ENCODE peak calls at places on chromosomes 6 and 20, in four cellular contexts. U, N, T and V are unnamed samples. For H3K4me1, the result is how much of the 10 kb centered on the place peaks cover.

GRCh38 chr20:63518351-63518861 is 2.2 kb upstream of the PPDPF start:
- DNase-seq in U (no peak), N (peak), T (no peak), V (no peak)

GRCh38 chr20:18790787-18791186 is 22.8 kb upstream of the SCP2D1 start:
- DNase-seq in U (no peak), N (no peak), T (no peak), V (no peak)

GRCh38 chr20:3209023-3209945 is at the start of gene ITPA:
- DNase-seq in U (peak), N (peak), T (peak), V (peak)

GRCh38 chr6:157464653-157465535 is 83.9 kb downstream of the ZDHHC14 start:
- DNase-seq in U (no peak), N (no peak), T (no peak), V (no peak)

GRCh38 chr20:17833036-17833674 is 133.4 kb downstream of the BANF2 start:
- DNase-seq in U (no peak), N (no peak), T (no peak), V (no peak)

GRCh38 chr20:57004416-57004815 is 262.0 kb downstream of the BMP7 start:
- DNase-seq in U (no peak), N (no peak), T (no peak), V (no peak)

GRCh38 chr20:33475381-33476160 is 14.3 kb upstream of the CBFA2T2 start:
- DNase-seq in U (no peak), N (no peak), T (no peak), V (no peak)

GRCh38 chr6:39927159-39927558 is 7.1 kb downstream of the MOCS1 start:
- DNase-seq in U (no peak), N (no peak), T (no peak), V (no peak)

GRCh38 chr6:105066836-105067235 is 109.9 kb downstream of the LIN28B start:
- DNase-seq in U (no peak), N (no peak), T (no peak), V (no peak)
- H3K4me1 ChIP-seq in U (under half), N (under half), T (under half), V (under half)

GRCh38 chr6:169341706-169342105 is 88.1 kb upstream of the THBS2 start:
- DNase-seq in U (no peak), N (no peak), T (no peak), V (no peak)

GRCh38 chr6:169342655-169343054 is 89.0 kb upstream of the THBS2 start:
- DNase-seq in U (no peak), N (no peak), T (no peak), V (no peak)

GRCh38 chr6:169345198-169345597 is 91.6 kb upstream of the THBS2 start:
- DNase-seq in U (no peak), N (no peak), T (no peak), V (no peak)

GRCh38 chr6:169343886-169344525 is 90.4 kb upstream of the THBS2 start:
- DNase-seq in U (no peak), N (no peak), T (no peak), V (no peak)

DNA sequence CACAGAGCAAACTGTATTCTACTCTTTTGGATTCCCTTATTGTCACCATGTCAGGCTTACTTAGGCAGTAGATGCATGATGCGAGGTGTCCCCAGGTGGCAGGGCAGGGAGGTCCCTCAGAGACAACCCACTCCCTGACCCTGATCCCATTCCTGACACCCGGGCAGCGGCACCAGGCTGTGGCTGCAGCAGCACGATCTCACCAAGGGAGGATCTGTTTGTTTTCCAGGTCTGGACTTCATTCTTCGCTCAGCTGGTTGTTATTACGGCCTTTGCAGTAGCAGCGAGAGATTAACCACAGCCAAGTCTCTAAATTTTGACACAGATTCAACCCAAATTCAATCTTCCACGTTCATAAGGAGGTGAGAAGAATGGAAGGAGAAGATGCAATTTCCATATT is 91.0 kb upstream of the THBS2 start:
- DNase-seq in U (no peak), N (no peak), T (no peak), V (no peak)
- H3K27ac ChIP-seq in U (no peak), N (no peak), T (no peak), V (no peak)

GRCh38 chr6:144901412-144901811 is 616.3 kb downstream of the UTRN start:
- DNase-seq in U (no peak), N (no peak), T (no peak), V (no peak)

GRCh38 chr6:144898052-144898689 is 613.0 kb downstream of the UTRN start:
- DNase-seq in U (no peak), N (no peak), T (no peak), V (no peak)

GRCh38 chr6:144898741-144899140 is 613.6 kb downstream of the UTRN start:
- DNase-seq in U (no peak), N (no peak), T (no peak), V (no peak)

GRCh38 chr6:144897441-144897921 is 612.3 kb downstream of the UTRN start:
- DNase-seq in U (no peak), N (no peak), T (no peak), V (no peak)

GRCh38 chr6:144899161-144899560 is 614.0 kb downstream of the UTRN start:
- DNase-seq in U (no peak), N (no peak), T (no peak), V (no peak)
- H3K4me1 ChIP-seq in U (under half), N (under half), T (under half), V (under half)

GRCh38 chr6:35669441-35669776 is 19.3 kb downstream of the FKBP5 start:
- DNase-seq in U (no peak), N (no peak), T (no peak), V (no peak)
- H3K27ac ChIP-seq in U (no peak), N (peak), T (peak), V (peak)